ENCODE peak calls at places on chromosomes 1 and 21, in ten cellular contexts. W is fibroblast of pulmonary artery, U is A673, O is A549, L is heart left ventricle, F is RWPE2, E is endodermal cell, V is esophagus squamous epithelium, Q is GM12865, N is brain microvascular endothelial cell. M is an unnamed sample.

GRCh38 chr1:166036092-166036491 is 130.7 kb downstream of the FAM78B start:
- DNase-seq in O (no peak), U (no peak), L (no peak), E (peak), W (no peak), Q (no peak), F (no peak), N (no peak), V (no peak), M (no peak)

GRCh38 chr1:193417945-193418744 is 231.7 kb upstream of the B3GALT2 start:
- DNase-seq in O (no peak), F (no peak), E (no peak), U (no peak), Q (peak), N (peak), W (peak), V (no peak), L (no peak), M (no peak)

GRCh38 chr21:45309541-45310381 is 22.1 kb upstream of the POFUT2 start:
- DNase-seq in N (no peak), Q (no peak), F (peak), O (no peak), E (peak), U (no peak), L (peak), V (no peak), W (no peak), M (no peak)

GRCh38 chr1:12087797-12088314 is 24.8 kb downstream of the TNFRSF8 start:
- DNase-seq in U (no peak), F (no peak), W (no peak), V (no peak), Q (peak), E (no peak), N (no peak), O (no peak), L (no peak), M (no peak)

GRCh38 chr1:235088907-235089306 is 39.7 kb downstream of the TOMM20 start:
- DNase-seq in U (no peak), N (no peak), W (no peak), O (no peak), L (no peak), E (no peak), V (no peak), Q (no peak), F (no peak), M (no peak)

GRCh38 chr1:66852870-66853269 is 51.8 kb upstream of the INSL5 start:
- DNase-seq in W (no peak), O (no peak), E (no peak), L (no peak), N (no peak), F (no peak), Q (peak), U (no peak), V (no peak), M (peak)

GRCh38 chr1:157101196-157101595 is 1.6 kb upstream of the ETV3L start:
- DNase-seq in W (no peak), V (no peak), E (no peak), Q (no peak), L (no peak), U (no peak), N (no peak), F (no peak), O (no peak), M (no peak)

GRCh38 chr1:78237364-78237916 is 191.7 kb downstream of the GIPC2 start:
- DNase-seq in U (no peak), L (no peak), V (no peak), E (peak), Q (no peak), F (peak), N (no peak), O (peak), W (no peak), M (no peak)

GRCh38 chr1:44316231-44316759 is 38.8 kb downstream of the ERI3 start:
- DNase-seq in Q (peak), V (no peak), N (peak), L (no peak), E (peak), F (no peak), O (no peak), W (no peak), U (no peak), M (no peak)

GRCh38 chr1:193794239-193794638 is 607.8 kb upstream of the B3GALT2 start:
- DNase-seq in N (no peak), V (no peak), E (no peak), U (no peak), O (no peak), Q (no peak), L (no peak), W (peak), F (no peak), M (no peak)

DNA sequence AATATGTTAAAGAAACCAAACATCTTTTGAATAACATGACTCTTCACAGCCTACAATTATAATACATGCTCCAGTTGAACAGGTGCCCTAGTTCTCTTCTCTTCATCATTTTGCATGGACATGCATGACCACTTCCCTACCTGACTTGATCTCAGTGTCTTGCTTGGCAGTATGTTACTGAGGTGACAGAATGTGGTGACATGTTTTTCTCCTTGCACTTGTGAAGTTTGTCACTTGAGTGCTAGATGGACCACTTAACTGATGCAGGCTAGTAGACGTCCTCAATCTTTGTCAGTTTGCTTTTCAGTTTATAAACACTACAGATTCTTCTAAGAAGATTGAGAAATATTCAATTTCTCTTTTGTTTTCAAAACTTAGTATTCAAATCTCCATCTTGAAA is 10.1 kb upstream of the KRTAP13-2 start:
- DNase-seq in W (no peak), O (no peak), V (no peak), F (no peak), N (no peak), U (no peak), L (no peak), Q (no peak), E (no peak), M (no peak)
- H3K4me3 ChIP-seq in W (no peak), O (no peak), V (no peak), F (no peak), N (no peak), U (no peak), L (no peak), Q (no peak), E (no peak), M (no peak)

GRCh38 chr1:233459470-233459945 is 132.0 kb downstream of the MAP3K21 start:
- DNase-seq in W (no peak), N (no peak), F (no peak), O (no peak), V (no peak), Q (peak), U (no peak), E (no peak), L (no peak), M (no peak)

GRCh38 chr1:233461847-233462246 is 134.3 kb downstream of the MAP3K21 start:
- DNase-seq in E (no peak), W (no peak), N (no peak), F (no peak), U (no peak), Q (no peak), L (no peak), V (no peak), O (no peak), M (no peak)

GRCh38 chr1:233465745-233466343 is 138.3 kb downstream of the MAP3K21 start:
- DNase-seq in O (no peak), W (no peak), V (no peak), N (no peak), E (no peak), F (no peak), Q (no peak), U (no peak), L (no peak), M (no peak)

GRCh38 chr1:233459968-233460367 is 132.4 kb downstream of the MAP3K21 start:
- DNase-seq in W (no peak), V (no peak), N (no peak), Q (no peak), L (no peak), U (no peak), O (no peak), E (peak), F (no peak), M (no peak)

DNA sequence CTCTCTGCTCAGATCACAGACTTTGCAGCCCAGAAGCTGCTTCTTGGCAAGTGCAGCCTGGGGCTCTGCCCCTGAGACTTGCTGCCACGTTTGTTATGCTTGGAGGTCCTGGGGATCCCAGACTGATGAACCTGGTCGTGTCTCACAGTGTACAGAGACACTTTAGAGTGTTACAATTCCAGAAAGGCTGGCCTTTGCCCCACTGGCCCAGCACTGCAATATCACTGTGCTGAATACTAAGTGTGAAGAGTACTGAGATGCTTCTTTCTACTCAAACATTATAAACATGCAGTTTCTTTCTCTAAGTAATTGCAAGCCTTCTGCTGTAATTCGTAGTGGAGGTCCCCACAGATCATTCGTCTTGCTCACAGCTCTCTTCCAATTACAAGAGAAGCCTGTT is 133.2 kb downstream of the MAP3K21 start:
- DNase-seq in V (no peak), W (no peak), O (no peak), F (no peak), Q (no peak), U (no peak), L (no peak), N (no peak), E (no peak), M (no peak)
- TF ChIP-seq CTCF in V (no peak), W (no peak), O (no peak), F (no peak), Q (no peak), U (no peak), L (no peak), N (no peak), E (no peak), M (no peak)

GRCh38 chr1:223707270-223708000 is 4.9 kb upstream of the CAPN2 start:
- DNase-seq in V (no peak), U (peak), L (peak), N (peak), O (peak), Q (no peak), F (peak), W (peak), E (peak), M (no peak)

GRCh38 chr1:223703668-223704013 is 8.7 kb upstream of the CAPN2 start:
- DNase-seq in W (no peak), F (no peak), U (no peak), Q (no peak), L (no peak), E (peak), N (no peak), V (no peak), O (no peak), M (no peak)

GRCh38 chr1:223702735-223703667 is 9.3 kb upstream of the CAPN2 start:
- DNase-seq in F (no peak), V (no peak), U (no peak), E (peak), L (no peak), W (no peak), O (peak), Q (no peak), N (no peak), M (no peak)

GRCh38 chr1:223706077-223706988 is 6.0 kb upstream of the CAPN2 start:
- DNase-seq in O (peak), L (no peak), Q (no peak), V (no peak), E (peak), F (no peak), U (peak), W (peak), N (peak), M (no peak)

GRCh38 chr1:223704921-223705878 is 7.1 kb upstream of the CAPN2 start:
- DNase-seq in Q (no peak), W (peak), N (no peak), V (no peak), L (no peak), O (peak), E (peak), U (peak), F (no peak), M (no peak)
- H3K4me3 ChIP-seq in Q (no peak), W (peak), N (no peak), V (no peak), L (no peak), O (no peak), E (no peak), U (peak), F (no peak), M (no peak)

GRCh38 chr1:32350785-32351076 is 11.6 kb downstream of the FAM229A start:
- DNase-seq in E (no peak), O (no peak), V (no peak), W (no peak), F (no peak), U (no peak), N (no peak), L (no peak), Q (no peak), M (no peak)

GRCh38 chr1:32352831-32353383 is 9.4 kb downstream of the FAM229A start:
- DNase-seq in O (no peak), W (peak), U (no peak), V (no peak), E (no peak), N (no peak), F (no peak), L (no peak), Q (no peak), M (no peak)

GRCh38 chr1:32353431-32353830 is 8.9 kb downstream of the FAM229A start:
- DNase-seq in V (no peak), F (no peak), W (no peak), U (no peak), L (no peak), Q (no peak), E (no peak), N (no peak), O (no peak), M (no peak)

GRCh38 chr1:32351077-32351858 is 11.0 kb downstream of the FAM229A start:
- DNase-seq in U (peak), O (peak), V (peak), N (peak), E (peak), F (peak), W (peak), L (peak), Q (peak), M (peak)

GRCh38 chr1:32351859-32352745 is 10.2 kb downstream of the FAM229A start:
- DNase-seq in F (no peak), E (no peak), Q (no peak), L (peak), O (peak), W (peak), V (no peak), U (no peak), N (no peak), M (no peak)
- TF ChIP-seq CTCF in F (no peak), E (no peak), Q (no peak), L (peak), O (no peak), W (no peak), V (no peak), U (no peak), N (peak), M (no peak)

GRCh38 chr1:197911172-197911856 is 5.9 kb upstream of the LHX9 start:
- DNase-seq in U (peak), Q (no peak), E (peak), W (no peak), L (no peak), O (no peak), F (no peak), V (no peak), N (no peak), M (no peak)

GRCh38 chr1:197909346-197909745 is 6.9 kb downstream of the C1orf53 start:
- DNase-seq in F (no peak), W (no peak), L (no peak), U (no peak), N (no peak), Q (no peak), E (no peak), V (no peak), O (no peak), M (no peak)

GRCh38 chr1:197907846-197908616 is 5.6 kb downstream of the C1orf53 start:
- DNase-seq in V (no peak), E (no peak), N (no peak), F (no peak), O (no peak), Q (no peak), W (no peak), L (no peak), U (no peak), M (no peak)

GRCh38 chr1:197910120-197911110 is 6.8 kb upstream of the LHX9 start:
- DNase-seq in F (no peak), Q (no peak), L (no peak), U (no peak), N (no peak), O (no peak), W (no peak), V (no peak), E (peak), M (no peak)

DNA sequence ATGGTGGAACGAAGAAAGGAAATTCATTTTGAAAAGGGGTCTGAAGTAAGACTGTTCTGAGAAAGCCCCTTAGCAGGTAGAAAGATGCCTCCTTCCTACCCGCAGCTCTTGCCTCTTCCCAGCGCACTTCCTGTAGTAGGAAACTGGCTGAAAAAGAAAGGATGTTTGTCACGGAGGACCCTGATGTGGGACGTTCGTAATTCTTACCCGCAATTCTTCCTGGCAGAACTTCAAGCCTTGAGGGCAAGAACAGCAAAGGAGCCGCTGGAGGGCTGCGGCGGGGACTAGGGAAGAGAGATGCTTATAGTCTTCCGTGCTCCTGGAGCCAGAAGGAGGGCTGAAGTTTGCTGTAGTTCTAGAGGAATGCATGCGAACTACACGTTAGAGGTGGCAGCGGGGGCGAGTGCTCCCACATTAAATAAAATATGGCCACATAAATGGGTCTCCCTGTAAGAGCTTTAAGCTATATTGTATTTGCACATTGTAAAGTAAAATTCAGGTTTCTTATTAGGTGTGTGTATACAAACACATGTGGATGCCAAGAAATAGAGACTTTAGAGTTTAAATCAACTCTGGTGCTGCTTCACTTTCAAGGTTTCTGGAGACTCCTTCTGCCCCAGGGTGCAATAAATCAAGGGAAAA is 6.4 kb downstream of the C1orf53 start:
- DNase-seq in F (no peak), U (peak), N (no peak), W (no peak), L (no peak), E (peak), O (no peak), V (no peak), Q (no peak), M (no peak)
- H3K4me3 ChIP-seq in F (no peak), U (no peak), N (no peak), W (no peak), L (no peak), E (no peak), O (no peak), V (no peak), Q (no peak), M (no peak)

DNA sequence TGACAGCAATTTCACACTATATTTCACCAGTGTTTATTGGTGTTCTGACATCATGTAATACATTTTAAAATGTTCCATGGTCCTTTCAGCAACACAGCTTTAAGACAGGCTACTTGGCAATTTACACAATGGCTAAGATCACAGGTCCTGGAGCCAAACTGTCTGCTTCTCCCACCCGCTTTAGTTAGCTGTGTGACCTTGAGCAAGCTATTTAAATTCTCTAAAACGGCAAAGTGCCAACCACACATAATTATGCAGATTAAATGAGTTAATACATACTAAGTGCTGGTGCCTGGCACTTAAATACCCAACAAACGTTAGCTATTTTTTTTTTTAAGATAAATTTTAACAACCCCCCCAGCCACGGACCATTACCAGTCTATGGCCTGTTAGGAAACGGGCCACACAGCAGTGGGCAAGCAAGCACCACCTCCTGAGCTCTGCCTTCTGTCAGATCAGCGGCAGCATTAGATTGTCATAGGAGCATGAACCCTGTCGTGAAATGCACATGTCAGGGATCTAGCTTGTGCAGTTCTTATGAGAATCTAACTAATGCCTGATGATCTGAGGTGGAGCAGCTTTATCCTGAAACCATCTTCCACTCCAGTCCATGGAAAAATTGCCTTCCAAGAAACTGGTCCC is 26.9 kb downstream of the SOD1 start:
- DNase-seq in Q (no peak), L (no peak), U (peak), O (no peak), N (no peak), W (no peak), F (no peak), E (no peak), V (no peak), M (no peak)
- TF ChIP-seq CTCF in Q (no peak), L (no peak), U (no peak), O (no peak), N (no peak), W (no peak), F (no peak), E (no peak), V (no peak), M (no peak)

GRCh38 chr1:212247179-212247721 is 38.0 kb upstream of the PPP2R5A start:
- DNase-seq in W (peak), U (peak), O (no peak), F (no peak), V (no peak), E (no peak), N (peak), Q (no peak), L (no peak), M (no peak)
- H3K4me3 ChIP-seq in W (no peak), U (no peak), O (no peak), F (no peak), V (no peak), E (no peak), N (no peak), Q (no peak), L (no peak), M (no peak)

GRCh38 chr1:112619518-112620458 is at the start of gene CAPZA1:
- DNase-seq in U (peak), Q (peak), V (peak), F (peak), N (peak), E (peak), L (peak), W (peak), O (peak), M (peak)
- TF ChIP-seq CTCF in U (no peak), Q (no peak), V (no peak), F (no peak), N (no peak), E (no peak), L (no peak), W (no peak), O (no peak), M (no peak)